ENCODE peak calls at places on chromosomes 1 and 21, in five cellular contexts. D is IMR-90, L is ovary, S is sigmoid colon, W is stomach. Y is an unnamed sample.

GRCh38 chr1:164188507-164188906 is 370.5 kb upstream of the PBX1 start:
- DNase-seq in D (no peak), L (peak; percentile 41), S (no peak), W (no peak), Y (no peak)

GRCh38 chr1:177629526-177629925 is 340.3 kb downstream of the SEC16B start:
- DNase-seq in D (peak; percentile 20), L (no peak), S (no peak), W (no peak), Y (no peak)

GRCh38 chr1:91754348-91754747 is 131.6 kb downstream of the TGFBR3 start:
- DNase-seq in D (peak; percentile 79), L (no peak), S (peak; percentile 21), W (no peak), Y (no peak)

GRCh38 chr1:114235956-114236355 is 82.3 kb upstream of the SYT6 start:
- DNase-seq in D (no peak), L (no peak), S (no peak), W (no peak), Y (no peak)

GRCh38 chr1:237300642-237301041 is 258.7 kb downstream of the RYR2 start:
- DNase-seq in D (no peak), L (no peak), S (no peak), W (no peak), Y (no peak)

GRCh38 chr21:27825035-27825434 is 858.1 kb upstream of the ADAMTS5 start:
- DNase-seq in D (no peak), L (no peak), S (no peak), W (no peak), Y (no peak)

GRCh38 chr1:29490204-29490934 is 254.0 kb downstream of the PTPRU start:
- DNase-seq in D (no peak), L (no peak), S (peak; percentile 33), W (no peak), Y (peak; percentile 40)

GRCh38 chr21:36478207-36478701 is 1.7 kb downstream of the CLDN14 start:
- DNase-seq in D (peak; percentile 88), L (no peak), S (no peak), W (no peak), Y (no peak)

GRCh38 chr21:32359719-32360260 is 33.0 kb downstream of the URB1 start:
- DNase-seq in D (no peak), L (no peak), S (no peak), W (no peak), Y (no peak)

GRCh38 chr1:234612352-234613127 is 2.6 kb upstream of the IRF2BP2 start:
- DNase-seq in D (peak; percentile 99), L (peak; percentile 91), S (peak; percentile 98), W (peak; percentile 95), Y (peak; percentile 94)

GRCh38 chr21:31289702-31290101 is 54.4 kb downstream of the TIAM1 start:
- DNase-seq in D (no peak), L (no peak), S (no peak), W (no peak), Y (no peak)

GRCh38 chr1:223482766-223483165 is 89.6 kb downstream of the CCDC185 start:
- DNase-seq in D (no peak), L (no peak), S (no peak), W (no peak), Y (no peak)

GRCh38 chr1:235286667-235287066 is 41.3 kb downstream of the ARID4B start:
- DNase-seq in D (peak; percentile 20), L (no peak), S (no peak), W (no peak), Y (no peak)

GRCh38 chr1:223109581-223110026 is 33.4 kb downstream of the TLR5 start:
- DNase-seq in D (no peak), L (no peak), S (no peak), W (peak; percentile 41), Y (no peak)

GRCh38 chr1:93443456-93443855 is 4.5 kb upstream of the FNBP1L start:
- DNase-seq in D (no peak), L (no peak), S (no peak), W (no peak), Y (no peak)

GRCh38 chr21:29676395-29676794 is 263.4 kb downstream of the GRIK1 start:
- DNase-seq in D (no peak), L (no peak), S (no peak), W (no peak), Y (no peak)

GRCh38 chr1:232524056-232524455 is 105.9 kb downstream of the SIPA1L2 start:
- DNase-seq in D (peak; percentile 31), L (no peak), S (no peak), W (no peak), Y (no peak)

GRCh38 chr1:203328714-203329122 is 22.2 kb downstream of the FMOD start:
- DNase-seq in D (no peak), L (no peak), S (no peak), W (peak; percentile 87), Y (peak; percentile 76)

DNA sequence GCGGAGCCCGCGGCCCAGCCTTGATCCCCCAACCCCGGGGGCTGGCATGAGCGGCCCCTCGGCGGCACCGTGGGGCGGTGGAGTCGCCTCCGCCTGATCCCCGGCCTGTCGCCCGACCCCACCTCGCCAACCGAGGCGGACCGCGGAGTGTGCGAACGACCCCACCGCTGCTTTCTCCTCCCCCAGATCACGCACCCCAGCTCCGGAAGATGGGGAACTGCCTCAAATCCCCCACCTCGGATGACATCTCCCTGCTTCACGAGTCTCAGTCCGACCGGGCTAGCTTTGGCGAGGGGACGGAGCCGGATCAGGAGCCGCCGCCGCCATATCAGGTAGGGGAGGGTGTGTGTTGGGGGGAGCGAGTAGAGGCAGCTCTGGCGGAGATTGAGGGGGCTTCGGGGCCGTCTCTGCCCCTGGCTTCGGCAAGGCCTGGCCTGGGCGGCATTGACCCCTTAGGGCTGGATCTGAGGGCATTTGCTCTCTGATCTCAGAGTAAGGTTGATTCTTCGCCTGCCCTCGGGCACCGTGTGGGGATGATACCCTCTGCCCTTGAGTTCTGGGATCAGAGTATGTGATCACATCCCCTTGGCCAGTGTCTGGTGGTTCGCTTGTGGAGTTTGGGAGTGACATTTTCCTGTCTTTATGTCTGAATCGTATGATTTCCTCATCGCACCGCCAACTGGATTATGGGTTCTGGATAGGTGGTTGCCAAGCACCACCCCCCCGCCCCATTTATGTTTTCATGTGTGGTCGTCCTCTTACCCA is 657 bp downstream of the RNF11 start:
- DNase-seq in D (peak; percentile 39), L (peak; percentile 62), S (peak; percentile 76), W (peak; percentile 44), Y (peak; percentile 79)
- TF ChIP-seq POLR2A in D (peak; percentile 26), L (peak; percentile 33), S (no peak), W (no peak), Y (peak; percentile 40)

GRCh38 chr1:58412071-58412580 is 134.4 kb downstream of the OMA1 start:
- DNase-seq in D (peak; percentile 47), L (no peak), S (no peak), W (no peak), Y (no peak)

GRCh38 chr1:58406296-58407071 is 140.0 kb downstream of the OMA1 start:
- DNase-seq in D (no peak), L (no peak), S (no peak), W (no peak), Y (no peak)

GRCh38 chr1:58403894-58404293 is 142.6 kb downstream of the OMA1 start:
- DNase-seq in D (no peak), L (no peak), S (no peak), W (no peak), Y (no peak)

DNA sequence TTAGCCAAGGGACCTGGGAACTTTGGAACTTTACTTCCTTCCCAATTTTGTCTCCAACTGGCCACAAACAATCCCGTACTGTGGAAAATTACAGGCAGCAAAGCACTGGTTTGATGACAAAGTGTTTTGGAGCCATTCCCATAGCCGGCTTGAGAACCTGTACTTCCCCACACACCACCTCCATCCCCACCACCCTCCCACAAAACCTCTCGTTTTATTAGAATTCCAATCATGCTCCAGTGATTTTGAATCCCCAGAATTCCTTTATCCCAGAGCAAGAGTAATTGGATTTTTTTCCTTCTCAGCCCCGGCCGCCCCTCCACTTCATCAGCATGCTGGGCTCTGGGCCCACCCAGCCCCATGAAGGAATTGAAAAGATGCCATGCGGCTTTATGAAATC is 136.7 kb downstream of the OMA1 start:
- DNase-seq in D (peak; percentile 27), L (no peak), S (no peak), W (no peak), Y (no peak)
- TF ChIP-seq POLR2A in D (no peak), L (no peak), S (no peak), W (no peak), Y (no peak)

GRCh38 chr1:153944005-153944821 is 2.3 kb downstream of the DENND4B start:
- DNase-seq in D (no peak), L (no peak), S (no peak), W (no peak), Y (no peak)

GRCh38 chr1:153944822-153945117 is 1.7 kb downstream of the DENND4B start:
- DNase-seq in D (no peak), L (no peak), S (no peak), W (no peak), Y (no peak)

GRCh38 chr1:153946622-153947246 is at the start of gene DENND4B:
- DNase-seq in D (peak; percentile 65), L (peak; percentile 82), S (peak; percentile 93), W (peak; percentile 84), Y (peak; percentile 91)

GRCh38 chr1:153945131-153945794 is 1.3 kb downstream of the DENND4B start:
- DNase-seq in D (peak; percentile 46), L (peak; percentile 41), S (peak; percentile 77), W (peak; percentile 51), Y (peak; percentile 84)

DNA sequence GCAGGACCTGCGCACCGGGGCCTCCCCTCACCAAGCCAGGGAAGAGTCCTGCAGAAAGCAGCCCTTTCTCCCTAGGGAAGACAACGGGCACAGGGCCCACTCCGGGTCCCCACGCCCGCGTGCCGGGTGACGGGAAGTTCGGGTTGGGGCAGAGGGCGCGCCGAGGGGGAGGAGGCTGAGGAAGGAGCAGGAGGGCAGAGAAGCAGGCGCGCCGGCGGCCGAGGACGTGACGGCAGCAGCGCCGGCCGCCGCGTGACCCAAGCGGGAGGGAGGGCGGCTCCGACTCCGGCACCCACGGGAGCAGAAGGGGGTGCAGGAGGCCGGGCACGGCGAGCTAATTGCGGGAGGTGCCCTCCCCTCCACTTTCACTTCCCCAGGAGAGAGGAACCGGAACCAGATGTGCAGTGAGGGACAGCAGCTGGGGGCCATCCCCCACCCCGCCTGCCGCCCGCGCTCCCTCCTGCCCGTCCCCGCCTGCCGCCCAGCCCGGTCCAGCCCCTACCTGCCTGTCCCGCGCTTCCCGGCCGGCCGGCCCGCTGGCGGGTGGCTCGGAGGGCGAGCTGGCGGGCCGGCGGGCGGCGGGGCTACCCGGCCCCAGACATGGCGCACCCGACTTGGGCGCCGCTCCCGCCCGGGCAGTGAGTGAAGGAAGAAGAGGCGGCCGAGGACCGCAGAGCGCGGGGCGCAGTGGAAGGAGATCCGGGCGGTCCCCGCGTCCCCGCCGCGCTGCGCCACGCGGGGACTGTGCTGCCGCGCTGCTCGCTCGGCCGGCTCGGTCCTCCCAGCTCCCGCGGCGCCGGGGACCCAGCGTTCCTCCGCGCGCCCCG is 510 bp downstream of the DENND4B start:
- DNase-seq in D (peak; percentile 56), L (peak; percentile 78), S (peak; percentile 95), W (peak; percentile 86), Y (peak; percentile 91)
- TF ChIP-seq POLR2A in D (no peak), L (peak; percentile 8), S (peak; percentile 34), W (no peak), Y (peak; percentile 68)

DNA sequence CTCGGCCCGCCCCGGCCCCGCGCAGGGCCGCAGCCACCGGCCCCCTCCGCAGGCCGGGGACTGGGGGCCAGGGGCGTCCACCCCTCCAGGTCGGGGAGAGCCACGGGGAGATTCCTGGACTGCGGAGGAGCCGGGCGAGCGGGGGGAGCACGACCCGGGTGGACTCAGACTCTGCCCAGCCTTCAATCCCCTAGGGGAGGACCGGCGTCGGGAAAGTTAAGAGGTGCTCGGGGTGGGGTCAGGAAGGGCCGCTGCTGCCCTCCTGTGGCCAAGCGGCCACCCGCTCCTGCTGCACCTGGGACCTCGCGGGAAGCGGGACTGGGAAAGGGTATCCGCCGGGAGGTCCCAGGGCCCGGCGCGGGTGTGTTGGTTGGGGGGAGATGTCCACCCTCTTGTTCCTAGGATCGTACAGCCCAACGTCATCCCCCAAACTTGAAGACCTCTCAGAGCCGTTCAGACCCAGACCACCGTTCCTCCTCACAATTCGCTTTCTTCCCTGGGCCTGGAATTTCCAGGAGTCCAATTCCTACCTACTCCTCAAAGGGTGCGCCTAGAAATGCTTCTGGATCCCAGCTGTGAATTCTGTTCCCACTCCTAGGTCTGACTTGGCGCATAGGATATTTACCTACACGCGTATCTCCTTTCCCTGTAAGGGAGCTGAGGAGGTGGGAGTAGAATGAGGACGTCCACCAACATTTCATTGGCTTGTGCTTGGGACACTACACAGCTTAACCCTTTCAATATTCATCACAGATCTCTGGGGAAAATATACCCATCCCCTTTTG is 482 bp upstream of the RHOC start:
- DNase-seq in D (peak; percentile 85), L (peak; percentile 91), S (peak; percentile 95), W (peak; percentile 89), Y (peak; percentile 94)
- TF ChIP-seq POLR2A in D (no peak), L (no peak), S (no peak), W (no peak), Y (no peak)